ENCODE peak calls at places on chromosomes 12 and 14, in nine cellular contexts. One of them, this sample, is unnamed.

GRCh38 chr14:30820674-30821073 is 53.7 kb upstream of the COCH start:
- DNase-seq in C1 segment of cervical spinal cord: no peak
- DNase-seq in activated T-helper 1 cell treated with anti-CD3 and anti-CD28 coated beads, Interleukin-12 subunit alpha, Interleukin-12 subunit beta, Interleukin-2, Interleukin-4 antibody, amounts not matched to agents 30 ng/mL and 10 ng/mL and 1 ng/mL, durations not matched to agents 14 hours and 24 hours and 36 hours: no peak
- DNase-seq in dorsolateral prefrontal cortex: no peak
- DNase-seq in Panc1: no peak
- DNase-seq in adrenal gland: no peak
- DNase-seq in GM03348: no peak
- DNase-seq in ELR: no peak
- DNase-seq in stimulated activated effector memory CD8-positive, alpha-beta T cell treated with anti-CD3 and anti-CD28 coated beads, Interleukin-12 subunit alpha, Interleukin-12 subunit beta, amount 100 ng/mL, for 72 hours: no peak
- DNase-seq in this sample: no peak

GRCh38 chr14:71130491-71131179 is 223.4 kb downstream of the PCNX1 start:
- DNase-seq in C1 segment of cervical spinal cord: no peak
- DNase-seq in activated T-helper 1 cell treated with anti-CD3 and anti-CD28 coated beads, Interleukin-12 subunit alpha, Interleukin-12 subunit beta, Interleukin-2, Interleukin-4 antibody, amounts not matched to agents 30 ng/mL and 10 ng/mL and 1 ng/mL, durations not matched to agents 14 hours and 24 hours and 36 hours: no peak
- DNase-seq in dorsolateral prefrontal cortex: no peak
- DNase-seq in Panc1: no peak
- DNase-seq in adrenal gland: no peak
- DNase-seq in GM03348: no peak
- DNase-seq in ELR: peak; percentile 96
- DNase-seq in stimulated activated effector memory CD8-positive, alpha-beta T cell treated with anti-CD3 and anti-CD28 coated beads, Interleukin-12 subunit alpha, Interleukin-12 subunit beta, amount 100 ng/mL, for 72 hours: no peak
- DNase-seq in this sample: no peak

GRCh38 chr14:93956082-93956481 is 20.3 kb downstream of the ASB2 start:
- DNase-seq in C1 segment of cervical spinal cord: no peak
- DNase-seq in activated T-helper 1 cell treated with anti-CD3 and anti-CD28 coated beads, Interleukin-12 subunit alpha, Interleukin-12 subunit beta, Interleukin-2, Interleukin-4 antibody, amounts not matched to agents 30 ng/mL and 10 ng/mL and 1 ng/mL, durations not matched to agents 14 hours and 24 hours and 36 hours: no peak
- DNase-seq in dorsolateral prefrontal cortex: no peak
- DNase-seq in Panc1: no peak
- DNase-seq in adrenal gland: no peak
- DNase-seq in GM03348: no peak
- DNase-seq in ELR: no peak
- DNase-seq in stimulated activated effector memory CD8-positive, alpha-beta T cell treated with anti-CD3 and anti-CD28 coated beads, Interleukin-12 subunit alpha, Interleukin-12 subunit beta, amount 100 ng/mL, for 72 hours: no peak
- DNase-seq in this sample: no peak

GRCh38 chr12:89707623-89707991 is 1.0 kb downstream of the ATP2B1 start:
- DNase-seq in C1 segment of cervical spinal cord: no peak
- DNase-seq in activated T-helper 1 cell treated with anti-CD3 and anti-CD28 coated beads, Interleukin-12 subunit alpha, Interleukin-12 subunit beta, Interleukin-2, Interleukin-4 antibody, amounts not matched to agents 30 ng/mL and 10 ng/mL and 1 ng/mL, durations not matched to agents 14 hours and 24 hours and 36 hours: peak; percentile 6
- DNase-seq in dorsolateral prefrontal cortex: peak; percentile 43
- DNase-seq in Panc1: no peak
- DNase-seq in adrenal gland: peak; percentile 59
- DNase-seq in GM03348: peak; percentile 23
- DNase-seq in ELR: peak; percentile 42
- DNase-seq in stimulated activated effector memory CD8-positive, alpha-beta T cell treated with anti-CD3 and anti-CD28 coated beads, Interleukin-12 subunit alpha, Interleukin-12 subunit beta, amount 100 ng/mL, for 72 hours: peak; percentile 4
- DNase-seq in this sample: peak; percentile 69

GRCh38 chr14:22558221-22558913 is 30.7 kb downstream of the DAD1 start:
- DNase-seq in C1 segment of cervical spinal cord: no peak
- DNase-seq in activated T-helper 1 cell treated with anti-CD3 and anti-CD28 coated beads, Interleukin-12 subunit alpha, Interleukin-12 subunit beta, Interleukin-2, Interleukin-4 antibody, amounts not matched to agents 30 ng/mL and 10 ng/mL and 1 ng/mL, durations not matched to agents 14 hours and 24 hours and 36 hours: no peak
- DNase-seq in dorsolateral prefrontal cortex: no peak
- DNase-seq in Panc1: no peak
- DNase-seq in adrenal gland: no peak
- DNase-seq in GM03348: no peak
- DNase-seq in ELR: no peak
- DNase-seq in stimulated activated effector memory CD8-positive, alpha-beta T cell treated with anti-CD3 and anti-CD28 coated beads, Interleukin-12 subunit alpha, Interleukin-12 subunit beta, amount 100 ng/mL, for 72 hours: peak; percentile 66
- DNase-seq in this sample: peak; percentile 72

GRCh38 chr12:57175428-57176138 is 28.2 kb upstream of the LRP1-AS start:
- DNase-seq in C1 segment of cervical spinal cord: peak; percentile 17
- DNase-seq in activated T-helper 1 cell treated with anti-CD3 and anti-CD28 coated beads, Interleukin-12 subunit alpha, Interleukin-12 subunit beta, Interleukin-2, Interleukin-4 antibody, amounts not matched to agents 30 ng/mL and 10 ng/mL and 1 ng/mL, durations not matched to agents 14 hours and 24 hours and 36 hours: peak; percentile 14
- DNase-seq in dorsolateral prefrontal cortex: peak; percentile 83
- DNase-seq in Panc1: peak; percentile 17
- DNase-seq in adrenal gland: peak; percentile 90
- DNase-seq in GM03348: peak; percentile 81
- DNase-seq in ELR: peak; percentile 72
- DNase-seq in stimulated activated effector memory CD8-positive, alpha-beta T cell treated with anti-CD3 and anti-CD28 coated beads, Interleukin-12 subunit alpha, Interleukin-12 subunit beta, amount 100 ng/mL, for 72 hours: peak; percentile 56
- DNase-seq in this sample: no peak

GRCh38 chr12:123973552-123974341 is 732 bp downstream of the ZNF664 start:
- DNase-seq in C1 segment of cervical spinal cord: peak; percentile 55
- DNase-seq in activated T-helper 1 cell treated with anti-CD3 and anti-CD28 coated beads, Interleukin-12 subunit alpha, Interleukin-12 subunit beta, Interleukin-2, Interleukin-4 antibody, amounts not matched to agents 30 ng/mL and 10 ng/mL and 1 ng/mL, durations not matched to agents 14 hours and 24 hours and 36 hours: peak; percentile 22
- DNase-seq in dorsolateral prefrontal cortex: peak; percentile 67
- DNase-seq in Panc1: no peak
- DNase-seq in adrenal gland: peak; percentile 66
- DNase-seq in GM03348: peak; percentile 57
- DNase-seq in ELR: peak; percentile 49
- DNase-seq in stimulated activated effector memory CD8-positive, alpha-beta T cell treated with anti-CD3 and anti-CD28 coated beads, Interleukin-12 subunit alpha, Interleukin-12 subunit beta, amount 100 ng/mL, for 72 hours: peak; percentile 10
- DNase-seq in this sample: peak; percentile 48

GRCh38 chr12:109772622-109773321 is 59.1 kb downstream of the FAM222A start:
- DNase-seq in C1 segment of cervical spinal cord: no peak
- DNase-seq in activated T-helper 1 cell treated with anti-CD3 and anti-CD28 coated beads, Interleukin-12 subunit alpha, Interleukin-12 subunit beta, Interleukin-2, Interleukin-4 antibody, amounts not matched to agents 30 ng/mL and 10 ng/mL and 1 ng/mL, durations not matched to agents 14 hours and 24 hours and 36 hours: no peak
- DNase-seq in dorsolateral prefrontal cortex: peak; percentile 10
- DNase-seq in Panc1: no peak
- DNase-seq in adrenal gland: peak; percentile 56
- DNase-seq in GM03348: no peak
- DNase-seq in ELR: no peak
- DNase-seq in stimulated activated effector memory CD8-positive, alpha-beta T cell treated with anti-CD3 and anti-CD28 coated beads, Interleukin-12 subunit alpha, Interleukin-12 subunit beta, amount 100 ng/mL, for 72 hours: no peak
- DNase-seq in this sample: no peak

GRCh38 chr12:127767631-127768030 is 499.3 kb upstream of the TMEM132C start:
- DNase-seq in C1 segment of cervical spinal cord: no peak
- DNase-seq in activated T-helper 1 cell treated with anti-CD3 and anti-CD28 coated beads, Interleukin-12 subunit alpha, Interleukin-12 subunit beta, Interleukin-2, Interleukin-4 antibody, amounts not matched to agents 30 ng/mL and 10 ng/mL and 1 ng/mL, durations not matched to agents 14 hours and 24 hours and 36 hours: no peak
- DNase-seq in dorsolateral prefrontal cortex: no peak
- DNase-seq in Panc1: no peak
- DNase-seq in adrenal gland: no peak
- DNase-seq in GM03348: no peak
- DNase-seq in ELR: no peak
- DNase-seq in stimulated activated effector memory CD8-positive, alpha-beta T cell treated with anti-CD3 and anti-CD28 coated beads, Interleukin-12 subunit alpha, Interleukin-12 subunit beta, amount 100 ng/mL, for 72 hours: no peak
- DNase-seq in this sample: no peak

GRCh38 chr12:46265734-46266133 is 3.1 kb downstream of the SLC38A1 start:
- DNase-seq in C1 segment of cervical spinal cord: no peak
- DNase-seq in activated T-helper 1 cell treated with anti-CD3 and anti-CD28 coated beads, Interleukin-12 subunit alpha, Interleukin-12 subunit beta, Interleukin-2, Interleukin-4 antibody, amounts not matched to agents 30 ng/mL and 10 ng/mL and 1 ng/mL, durations not matched to agents 14 hours and 24 hours and 36 hours: no peak
- DNase-seq in dorsolateral prefrontal cortex: no peak
- DNase-seq in Panc1: no peak
- DNase-seq in adrenal gland: no peak
- DNase-seq in GM03348: no peak
- DNase-seq in ELR: no peak
- DNase-seq in stimulated activated effector memory CD8-positive, alpha-beta T cell treated with anti-CD3 and anti-CD28 coated beads, Interleukin-12 subunit alpha, Interleukin-12 subunit beta, amount 100 ng/mL, for 72 hours: no peak
- DNase-seq in this sample: no peak

GRCh38 chr12:47757840-47758583 is 668 bp downstream of the RAPGEF3 start:
- DNase-seq in C1 segment of cervical spinal cord: peak; percentile 49
- DNase-seq in activated T-helper 1 cell treated with anti-CD3 and anti-CD28 coated beads, Interleukin-12 subunit alpha, Interleukin-12 subunit beta, Interleukin-2, Interleukin-4 antibody, amounts not matched to agents 30 ng/mL and 10 ng/mL and 1 ng/mL, durations not matched to agents 14 hours and 24 hours and 36 hours: no peak
- DNase-seq in dorsolateral prefrontal cortex: no peak
- DNase-seq in Panc1: no peak
- DNase-seq in adrenal gland: no peak
- DNase-seq in GM03348: no peak
- DNase-seq in ELR: no peak
- DNase-seq in stimulated activated effector memory CD8-positive, alpha-beta T cell treated with anti-CD3 and anti-CD28 coated beads, Interleukin-12 subunit alpha, Interleukin-12 subunit beta, amount 100 ng/mL, for 72 hours: no peak
- DNase-seq in this sample: peak; percentile 72

GRCh38 chr12:107429006-107429698 is 256.4 kb upstream of the PWP1 start:
- DNase-seq in C1 segment of cervical spinal cord: no peak
- DNase-seq in activated T-helper 1 cell treated with anti-CD3 and anti-CD28 coated beads, Interleukin-12 subunit alpha, Interleukin-12 subunit beta, Interleukin-2, Interleukin-4 antibody, amounts not matched to agents 30 ng/mL and 10 ng/mL and 1 ng/mL, durations not matched to agents 14 hours and 24 hours and 36 hours: no peak
- DNase-seq in dorsolateral prefrontal cortex: no peak
- DNase-seq in Panc1: no peak
- DNase-seq in adrenal gland: no peak
- DNase-seq in GM03348: no peak
- DNase-seq in ELR: no peak
- DNase-seq in stimulated activated effector memory CD8-positive, alpha-beta T cell treated with anti-CD3 and anti-CD28 coated beads, Interleukin-12 subunit alpha, Interleukin-12 subunit beta, amount 100 ng/mL, for 72 hours: no peak
- DNase-seq in this sample: no peak

GRCh38 chr12:66740257-66740656 is 61.4 kb upstream of the GRIP1 start:
- DNase-seq in C1 segment of cervical spinal cord: no peak
- DNase-seq in activated T-helper 1 cell treated with anti-CD3 and anti-CD28 coated beads, Interleukin-12 subunit alpha, Interleukin-12 subunit beta, Interleukin-2, Interleukin-4 antibody, amounts not matched to agents 30 ng/mL and 10 ng/mL and 1 ng/mL, durations not matched to agents 14 hours and 24 hours and 36 hours: no peak
- DNase-seq in dorsolateral prefrontal cortex: no peak
- DNase-seq in Panc1: no peak
- DNase-seq in adrenal gland: no peak
- DNase-seq in GM03348: no peak
- DNase-seq in ELR: no peak
- DNase-seq in stimulated activated effector memory CD8-positive, alpha-beta T cell treated with anti-CD3 and anti-CD28 coated beads, Interleukin-12 subunit alpha, Interleukin-12 subunit beta, amount 100 ng/mL, for 72 hours: no peak
- DNase-seq in this sample: no peak

GRCh38 chr12:40970320-40970907 is 217.7 kb upstream of the PDZRN4 start:
- DNase-seq in C1 segment of cervical spinal cord: no peak
- DNase-seq in activated T-helper 1 cell treated with anti-CD3 and anti-CD28 coated beads, Interleukin-12 subunit alpha, Interleukin-12 subunit beta, Interleukin-2, Interleukin-4 antibody, amounts not matched to agents 30 ng/mL and 10 ng/mL and 1 ng/mL, durations not matched to agents 14 hours and 24 hours and 36 hours: no peak
- DNase-seq in dorsolateral prefrontal cortex: no peak
- DNase-seq in Panc1: no peak
- DNase-seq in adrenal gland: no peak
- DNase-seq in GM03348: no peak
- DNase-seq in ELR: peak; percentile 3
- DNase-seq in stimulated activated effector memory CD8-positive, alpha-beta T cell treated with anti-CD3 and anti-CD28 coated beads, Interleukin-12 subunit alpha, Interleukin-12 subunit beta, amount 100 ng/mL, for 72 hours: no peak
- DNase-seq in this sample: no peak

GRCh38 chr12:49961111-49961922 is at the start of gene AQP5:
- DNase-seq in C1 segment of cervical spinal cord: no peak
- DNase-seq in activated T-helper 1 cell treated with anti-CD3 and anti-CD28 coated beads, Interleukin-12 subunit alpha, Interleukin-12 subunit beta, Interleukin-2, Interleukin-4 antibody, amounts not matched to agents 30 ng/mL and 10 ng/mL and 1 ng/mL, durations not matched to agents 14 hours and 24 hours and 36 hours: no peak
- DNase-seq in dorsolateral prefrontal cortex: no peak
- DNase-seq in Panc1: no peak
- DNase-seq in adrenal gland: no peak
- DNase-seq in GM03348: peak; percentile 26
- DNase-seq in ELR: no peak
- DNase-seq in stimulated activated effector memory CD8-positive, alpha-beta T cell treated with anti-CD3 and anti-CD28 coated beads, Interleukin-12 subunit alpha, Interleukin-12 subunit beta, amount 100 ng/mL, for 72 hours: no peak
- DNase-seq in this sample: no peak

GRCh38 chr12:64088431-64089349 is 133.4 kb downstream of the KICS2 start:
- DNase-seq in C1 segment of cervical spinal cord: no peak
- DNase-seq in activated T-helper 1 cell treated with anti-CD3 and anti-CD28 coated beads, Interleukin-12 subunit alpha, Interleukin-12 subunit beta, Interleukin-2, Interleukin-4 antibody, amounts not matched to agents 30 ng/mL and 10 ng/mL and 1 ng/mL, durations not matched to agents 14 hours and 24 hours and 36 hours: no peak
- DNase-seq in dorsolateral prefrontal cortex: no peak
- DNase-seq in Panc1: peak; percentile 92
- DNase-seq in adrenal gland: peak; percentile 96
- DNase-seq in GM03348: peak; percentile 81
- DNase-seq in ELR: peak; percentile 99
- DNase-seq in stimulated activated effector memory CD8-positive, alpha-beta T cell treated with anti-CD3 and anti-CD28 coated beads, Interleukin-12 subunit alpha, Interleukin-12 subunit beta, amount 100 ng/mL, for 72 hours: no peak
- DNase-seq in this sample: peak; percentile 79

This sample was measured in upper lobe of left lung.